ENCODE peak calls at places on chromosomes 1 and 21, in nine cellular contexts. D, R, C, Q, K, I, S, M and T are unnamed samples.

GRCh38 chr1:16017461-16018303 is at the start of gene HSPB7:
- DNase-seq in K (peak; percentile 69), S (no peak), R (no peak), D (peak; percentile 89), C (peak; percentile 86), M (no peak), Q (peak; percentile 95), I (no peak), T (no peak)

GRCh38 chr1:243487649-243488227 is 231.9 kb downstream of the SDCCAG8 start:
- DNase-seq in M (no peak), I (no peak), Q (no peak), R (no peak), C (peak; percentile 92), K (no peak), D (no peak), S (no peak), T (peak; percentile 83)

GRCh38 chr1:219778110-219778509 is 150.2 kb downstream of the SLC30A10 start:
- DNase-seq in S (no peak), R (no peak), D (no peak), C (no peak), M (no peak), I (no peak), Q (no peak), K (no peak), T (no peak)

GRCh38 chr1:174898102-174898802 is 101.5 kb upstream of the CACYBP start:
- DNase-seq in C (no peak), K (no peak), S (no peak), R (no peak), I (no peak), M (no peak), Q (no peak), D (no peak), T (no peak)

GRCh38 chr1:116064616-116065015 is 46.6 kb upstream of the MAB21L3 start:
- DNase-seq in D (no peak), C (no peak), R (no peak), S (no peak), K (no peak), M (no peak), I (no peak), Q (no peak), T (no peak)

GRCh38 chr1:56920551-56920950 is 45.3 kb downstream of the C8B start:
- DNase-seq in M (no peak), D (no peak), I (no peak), C (no peak), Q (no peak), S (no peak), K (no peak), R (no peak), T (no peak)

GRCh38 chr1:22257286-22258275 is 114.7 kb upstream of the WNT4 start:
- DNase-seq in S (no peak), I (no peak), C (no peak), R (no peak), D (no peak), Q (no peak), M (no peak), K (no peak), T (no peak)

GRCh38 chr1:196115641-196116040 is 492.6 kb downstream of the KCNT2 start:
- DNase-seq in K (no peak), Q (peak; percentile 79), I (peak; percentile 80), C (peak; percentile 50), S (no peak), M (no peak), D (peak; percentile 68), R (no peak), T (no peak)

GRCh38 chr1:162292422-162292849 is 84.2 kb downstream of the SPATA46 start:
- DNase-seq in R (no peak), K (no peak), S (no peak), D (no peak), C (no peak), Q (no peak), I (no peak), M (no peak), T (no peak)

GRCh38 chr1:223230161-223230881 is 87.3 kb upstream of the TLR5 start:
- DNase-seq in Q (no peak), M (peak; percentile 46), S (no peak), K (no peak), R (no peak), D (no peak), I (peak; percentile 86), C (no peak), T (no peak)

GRCh38 chr1:216750031-216750627 is 26.9 kb upstream of the ESRRG start:
- DNase-seq in Q (no peak), D (no peak), M (no peak), C (peak; percentile 78), R (no peak), S (no peak), K (peak; percentile 38), I (peak; percentile 55), T (no peak)

GRCh38 chr1:100538935-100539835 is 1.2 kb downstream of the GPR88 start:
- DNase-seq in Q (no peak), M (no peak), R (no peak), K (peak; percentile 56), C (peak; percentile 83), D (no peak), I (no peak), S (no peak), T (no peak)

GRCh38 chr1:243496173-243496553 is 240.3 kb downstream of the SDCCAG8 start:
- DNase-seq in K (peak; percentile 74), S (no peak), M (no peak), R (no peak), I (no peak), D (no peak), Q (no peak), C (no peak), T (no peak)

GRCh38 chr21:36165356-36165755 is 8.7 kb downstream of the DOP1B start:
- DNase-seq in D (no peak), C (no peak), K (no peak), S (no peak), M (no peak), Q (no peak), I (no peak), R (no peak), T (no peak)

GRCh38 chr1:6260433-6260934 is 414 bp downstream of the GPR153 start:
- DNase-seq in Q (no peak), K (peak; percentile 71), R (no peak), I (no peak), S (no peak), M (peak; percentile 26), D (no peak), C (peak; percentile 70), T (no peak)

DNA sequence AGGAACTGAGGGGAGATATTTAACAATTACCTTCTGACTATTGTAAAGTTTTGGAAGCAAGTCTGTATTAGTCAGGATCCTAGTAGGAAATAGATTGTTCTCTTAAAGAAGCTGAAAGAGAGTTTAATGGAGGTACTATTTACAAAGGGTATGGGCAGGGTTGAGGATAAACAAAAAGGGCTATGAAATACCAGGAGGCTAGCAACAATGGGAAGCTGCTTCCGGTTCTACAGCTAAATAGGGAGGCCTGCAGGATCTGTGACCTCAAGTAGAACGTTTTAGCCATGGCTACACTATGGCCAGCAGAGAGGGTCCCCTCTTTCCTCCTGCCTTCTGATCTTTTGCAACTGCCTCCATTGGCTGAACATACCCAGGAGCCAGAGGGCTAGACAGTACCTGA is 117.7 kb downstream of the PDE4B start:
- DNase-seq in Q (no peak), K (no peak), I (no peak), C (no peak), R (no peak), S (no peak), M (no peak), D (no peak), T (no peak)
- TF ChIP-seq CTCF in Q (no peak), K (no peak), I (no peak), C (no peak), R (no peak), S (no peak), M (no peak), D (no peak), T (no peak)

GRCh38 chr1:203124546-203125317 is 2.8 kb upstream of the ADORA1 start:
- DNase-seq in C (peak; percentile 40), I (no peak), R (peak; percentile 52), S (no peak), Q (no peak), D (no peak), K (no peak), M (no peak), T (no peak)

GRCh38 chr1:203126866-203127671 is 457 bp upstream of the ADORA1 start:
- DNase-seq in Q (no peak), D (no peak), M (no peak), C (peak; percentile 57), I (no peak), K (peak; percentile 12), R (peak; percentile 45), S (no peak), T (no peak)

GRCh38 chr1:203127672-203128611 is at the start of gene ADORA1:
- DNase-seq in D (peak; percentile 58), C (peak; percentile 93), I (peak; percentile 16), S (peak; percentile 43), M (no peak), K (peak; percentile 77), R (peak; percentile 75), Q (peak; percentile 77), T (no peak)

GRCh38 chr1:203124011-203124410 is 3.5 kb upstream of the ADORA1 start:
- DNase-seq in I (no peak), D (no peak), K (no peak), M (no peak), R (peak; percentile 53), S (no peak), Q (no peak), C (peak; percentile 39), T (no peak)

DNA sequence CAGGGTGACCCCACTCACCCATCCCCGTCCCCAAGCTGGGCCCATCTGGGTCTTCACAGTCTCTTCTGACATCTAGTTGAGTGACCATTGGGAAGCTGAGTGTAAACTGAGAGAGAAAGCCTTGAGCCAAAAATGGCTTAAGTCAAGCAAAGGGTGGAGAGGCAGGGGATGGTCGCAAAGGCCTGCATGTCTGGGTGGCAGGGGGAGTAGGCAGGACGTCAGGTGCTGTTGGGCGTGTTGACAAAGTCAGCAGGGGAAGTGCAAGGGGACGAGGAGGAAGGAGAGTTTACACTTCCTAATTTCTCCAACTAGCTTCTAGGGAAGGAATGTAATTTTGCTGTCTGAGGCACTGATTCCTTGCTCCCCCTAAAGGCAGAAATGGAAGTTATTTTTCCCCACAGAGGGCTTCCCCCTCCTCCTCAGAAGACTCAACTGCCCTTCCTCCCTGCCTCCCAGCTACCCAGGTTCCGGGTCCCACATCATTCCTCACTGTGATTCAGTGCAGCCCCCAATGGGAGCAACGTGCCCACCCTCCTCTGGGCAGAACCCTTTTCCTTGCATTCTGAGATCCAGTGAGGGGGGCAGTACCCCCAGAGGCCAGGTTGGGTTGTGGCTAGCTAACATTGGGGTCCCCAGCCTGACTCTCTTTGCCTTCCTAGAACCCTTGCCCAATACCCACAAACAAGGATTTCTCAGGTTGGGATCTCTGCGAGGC is 1.2 kb upstream of the ADORA1 start:
- DNase-seq in R (peak; percentile 57), S (no peak), M (no peak), Q (peak; percentile 60), C (peak; percentile 70), I (no peak), D (no peak), K (no peak), T (no peak)
- TF ChIP-seq CTCF in R (peak; percentile 63), S (no peak), M (peak; percentile 35), Q (no peak), C (peak; percentile 74), I (peak; percentile 59), D (peak; percentile 28), K (peak; percentile 17), T (peak; percentile 41)

GRCh38 chr1:27940297-27940696 is 5.5 kb downstream of the SMPDL3B start:
- DNase-seq in M (peak; percentile 51), S (no peak), Q (no peak), R (no peak), C (peak; percentile 84), K (peak; percentile 46), D (peak; percentile 65), I (no peak), T (no peak)
- TF ChIP-seq CTCF in M (peak; percentile 64), S (no peak), Q (no peak), R (peak; percentile 50), C (peak; percentile 61), K (no peak), D (peak; percentile 17), I (peak; percentile 44), T (peak; percentile 19)

GRCh38 chr1:194150242-194150641 is 963.8 kb upstream of the B3GALT2 start:
- DNase-seq in I (no peak), Q (no peak), C (no peak), S (no peak), K (no peak), M (no peak), R (no peak), D (no peak), T (no peak)
- TF ChIP-seq CTCF in I (no peak), Q (no peak), C (no peak), S (no peak), K (no peak), M (no peak), R (no peak), D (no peak), T (no peak)